ENCODE peak calls at places on chromosomes 3 and 15, in eight cellular contexts. L is stimulated activated CD4-positive, alpha-beta T cell treated with anti-CD3 and anti-CD28 coated beads, Interleukin-15, amount 100 ng/mL, for 48 hours; P is cardiac fibroblast; K is RCC 7860; E is NCI-H1105 treated with DMSO at 0.1 percent for 48 hours; V is ecto neural progenitor cell; U is HuH-7.5; M is epithelial cell of esophagus. H is an unnamed sample.

GRCh38 chr3:118811333-118811732 is 223.3 kb downstream of the IGSF11 start:
- DNase-seq in E (no peak), M (no peak), K (no peak), U (no peak), L (no peak), P (no peak), V (no peak), H (no peak)

GRCh38 chr3:17745301-17745700 is 2.9 kb upstream of the TBC1D5 start:
- DNase-seq in M (no peak), K (no peak), U (no peak), L (no peak), V (no peak), P (no peak), E (no peak), H (no peak)

GRCh38 chr3:193794002-193794835 is 201.2 kb downstream of the OPA1 start:
- DNase-seq in K (no peak), V (no peak), P (no peak), M (no peak), E (no peak), U (no peak), L (no peak), H (no peak)

GRCh38 chr15:75349851-75350588 is 3.2 kb downstream of the NEIL1 start:
- DNase-seq in K (no peak), E (no peak), P (no peak), V (peak; percentile 38), M (no peak), L (peak; percentile 58), U (no peak), H (no peak)

GRCh38 chr3:16140116-16140893 is 34.2 kb upstream of the GALNT15 start:
- DNase-seq in U (no peak), M (peak; percentile 74), K (no peak), L (no peak), E (no peak), P (peak; percentile 92), V (no peak), H (no peak)

GRCh38 chr15:88187195-88187594 is 69.3 kb downstream of the NTRK3 start:
- DNase-seq in P (no peak), V (no peak), U (no peak), E (no peak), M (no peak), K (peak; percentile 50), L (no peak), H (no peak)

GRCh38 chr15:63915888-63916731 is 82.4 kb upstream of the HERC1 start:
- DNase-seq in L (no peak), K (no peak), M (peak; percentile 32), V (peak; percentile 66), E (no peak), P (peak; percentile 53), U (no peak), H (no peak)

GRCh38 chr3:55683666-55684270 is 196.7 kb upstream of the WNT5A start:
- DNase-seq in L (no peak), V (no peak), K (no peak), M (no peak), E (no peak), U (no peak), P (no peak), H (no peak)

GRCh38 chr3:126130081-126130855 is 46.3 kb upstream of the SLC41A3 start:
- DNase-seq in P (no peak), E (no peak), V (peak; percentile 39), M (no peak), U (no peak), L (no peak), K (no peak), H (no peak)

GRCh38 chr3:123442125-123442524 is 6.8 kb downstream of the ADCY5 start:
- DNase-seq in V (no peak), E (no peak), L (no peak), P (no peak), U (no peak), K (no peak), M (no peak), H (no peak)

GRCh38 chr15:92407343-92407742 is 13.7 kb downstream of the ST8SIA2 start:
- DNase-seq in E (no peak), U (no peak), V (no peak), P (no peak), L (no peak), M (no peak), K (no peak), H (no peak)

GRCh38 chr3:4571690-4572334 is 78.7 kb downstream of the ITPR1 start:
- DNase-seq in M (peak; percentile 46), K (no peak), L (no peak), V (no peak), U (no peak), P (peak; percentile 32), E (no peak), H (no peak)

GRCh38 chr15:48355377-48355776 is 24.1 kb downstream of the DUT start:
- DNase-seq in P (peak; percentile 88), K (no peak), V (no peak), E (no peak), U (no peak), L (no peak), M (peak; percentile 9), H (no peak)

GRCh38 chr3:106963446-106963845 is 413.8 kb upstream of the CCDC54 start:
- DNase-seq in V (no peak), L (no peak), K (no peak), M (no peak), P (peak; percentile 31), E (no peak), U (no peak), H (no peak)

GRCh38 chr15:90047956-90048575 is 46.9 kb downstream of the ZNF710 start:
- DNase-seq in L (no peak), K (no peak), V (no peak), M (no peak), U (no peak), P (no peak), E (no peak), H (no peak)

H was measured in RWPE2.